ENCODE peak calls at places on chromosomes 4 and X, in four cellular contexts. K is adrenal gland, G is foreskin fibroblast, T is GM12865. O is an unnamed sample.
A peak's percentile ranks its signal among the peaks of the same experiment; 100 is the strongest.

GRCh38 chr4:28879178-28879577 is 1841.0 kb upstream of the PCDH7 start:
- DNase-seq in K (no peak), G (no peak), T (no peak), O (no peak)

GRCh38 chr4:188387134-188387791 is 248.0 kb downstream of the TRIML1 start:
- DNase-seq in K (no peak), G (no peak), T (no peak), O (peak; percentile 33)

GRCh38 chr4:76702440-76703122 is 195.4 kb downstream of the SOWAHB start:
- DNase-seq in T (no peak), G (no peak), K (no peak), O (no peak)

GRCh38 chr4:124708517-124709300 is 3.8 kb downstream of the ANKRD50 start:
- DNase-seq in G (no peak), K (no peak), T (no peak), O (no peak)

GRCh38 chrX:69152398-69152797 is 12.9 kb downstream of the PJA1 start:
- DNase-seq in G (no peak), K (peak; percentile 64), T (no peak), O (no peak)

GRCh38 chrX:9339603-9340569 is 125.0 kb upstream of the TBL1X start:
- DNase-seq in G (no peak), K (peak; percentile 15), T (peak; percentile 17), O (no peak)

GRCh38 chrX:86137071-86137470 is 11.2 kb upstream of the DACH2 start:
- DNase-seq in K (no peak), G (no peak), T (no peak), O (no peak)

GRCh38 chr4:123248260-123248659 is 148.3 kb upstream of the SPRY1 start:
- DNase-seq in K (no peak), G (peak; percentile 40), T (no peak), O (no peak)

GRCh38 chr4:48653217-48654014 is 126.7 kb downstream of the FRYL start:
- DNase-seq in K (peak; percentile 71), T (no peak), G (peak; percentile 14), O (no peak)

GRCh38 chr4:162352580-162353107 is 188.8 kb upstream of the FSTL5 start:
- DNase-seq in T (no peak), G (no peak), K (no peak), O (no peak)

GRCh38 chr4:3176625-3177229 is 72.2 kb upstream of the MSANTD1 start:
- DNase-seq in G (no peak), T (no peak), K (no peak), O (no peak)

GRCh38 chr4:175671491-175671934 is 140.6 kb downstream of the GPM6A start:
- DNase-seq in T (no peak), K (no peak), G (no peak), O (no peak)

GRCh38 chr4:1777822-1778641 is 15.1 kb upstream of the FGFR3 start:
- DNase-seq in T (no peak), K (no peak), G (no peak), O (no peak)

GRCh38 chr4:152729466-152729865 is 49.7 kb upstream of the TMEM154 start:
- DNase-seq in K (no peak), T (no peak), G (peak; percentile 58), O (no peak)

GRCh38 chr4:25953740-25954139 is 39.7 kb downstream of the SMIM20 start:
- DNase-seq in T (no peak), K (no peak), G (peak; percentile 26), O (no peak)

GRCh38 chr4:182339246-182339645 is 96.0 kb downstream of the TENM3 start:
- DNase-seq in T (no peak), G (no peak), K (no peak), O (peak; percentile 25)

GRCh38 chrX:153766098-153766817 is 2.2 kb downstream of the PLXNB3 start:
- DNase-seq in T (peak; percentile 0), G (peak; percentile 67), K (peak; percentile 78), O (no peak)

GRCh38 chrX:15686818-15687685 is 22.4 kb upstream of the CLTRN start:
- DNase-seq in T (peak; percentile 63), G (peak; percentile 19), K (peak; percentile 55), O (no peak)

GRCh38 chr4:7677799-7678301 is 243.1 kb upstream of the PSAPL1 start:
- DNase-seq in G (no peak), T (no peak), K (no peak), O (no peak)

GRCh38 chr4:76950846-76951321 is 1.3 kb downstream of the SEPTIN11 start:
- DNase-seq in K (peak; percentile 20), G (no peak), T (peak; percentile 49), O (no peak)

GRCh38 chrX:44234541-44234940 is 108.9 kb downstream of the EFHC2 start:
- DNase-seq in K (no peak), G (no peak), T (no peak), O (no peak)

GRCh38 chr4:41525129-41525528 is 12.8 kb upstream of the LIMCH1 start:
- DNase-seq in G (peak; percentile 5), T (no peak), K (no peak), O (peak; percentile 83)

GRCh38 chr4:78059524-78059889 is 2.4 kb downstream of the FRAS1 start:
- DNase-seq in T (peak; percentile 57), G (peak; percentile 50), K (peak; percentile 36), O (no peak)

GRCh38 chr4:152516156-152516555 is 19.7 kb downstream of the FBXW7 start:
- DNase-seq in G (no peak), T (no peak), K (no peak), O (no peak)

GRCh38 chr4:151679247-151679646 is 81.6 kb downstream of the GATB start:
- DNase-seq in T (no peak), G (no peak), K (no peak), O (no peak)

GRCh38 chrX:38175140-38175539 is 45.5 kb downstream of the SRPX start:
- DNase-seq in T (peak; percentile 29), K (peak; percentile 37), G (no peak), O (no peak)

GRCh38 chr4:39587881-39588280 is 50.8 kb downstream of the SMIM14 start:
- DNase-seq in K (no peak), T (no peak), G (peak; percentile 65), O (no peak)

GRCh38 chrX:10833299-10834169 is 213.1 kb upstream of the MID1 start:
- DNase-seq in T (no peak), K (no peak), G (no peak), O (no peak)

GRCh38 chrX:13235930-13236329 is 83.9 kb downstream of the ATXN3L start:
- DNase-seq in G (no peak), K (no peak), T (no peak), O (no peak)

GRCh38 chr4:169345207-169345788 is 74.5 kb upstream of the SH3RF1 start:
- DNase-seq in T (no peak), K (no peak), G (peak; percentile 99), O (peak; percentile 43)

GRCh38 chrX:30228526-30228925 is 1.9 kb upstream of the MAGEB3 start:
- DNase-seq in T (no peak), G (no peak), K (no peak), O (no peak)

GRCh38 chrX:33001107-33001506 is 210.2 kb downstream of the DMD start:
- DNase-seq in G (no peak), T (no peak), K (peak; percentile 13), O (no peak)

GRCh38 chrX:107450823-107451509 is 1.5 kb downstream of the FRMPD3 start:
- DNase-seq in K (no peak), T (peak; percentile 10), G (no peak), O (no peak)

DNA sequence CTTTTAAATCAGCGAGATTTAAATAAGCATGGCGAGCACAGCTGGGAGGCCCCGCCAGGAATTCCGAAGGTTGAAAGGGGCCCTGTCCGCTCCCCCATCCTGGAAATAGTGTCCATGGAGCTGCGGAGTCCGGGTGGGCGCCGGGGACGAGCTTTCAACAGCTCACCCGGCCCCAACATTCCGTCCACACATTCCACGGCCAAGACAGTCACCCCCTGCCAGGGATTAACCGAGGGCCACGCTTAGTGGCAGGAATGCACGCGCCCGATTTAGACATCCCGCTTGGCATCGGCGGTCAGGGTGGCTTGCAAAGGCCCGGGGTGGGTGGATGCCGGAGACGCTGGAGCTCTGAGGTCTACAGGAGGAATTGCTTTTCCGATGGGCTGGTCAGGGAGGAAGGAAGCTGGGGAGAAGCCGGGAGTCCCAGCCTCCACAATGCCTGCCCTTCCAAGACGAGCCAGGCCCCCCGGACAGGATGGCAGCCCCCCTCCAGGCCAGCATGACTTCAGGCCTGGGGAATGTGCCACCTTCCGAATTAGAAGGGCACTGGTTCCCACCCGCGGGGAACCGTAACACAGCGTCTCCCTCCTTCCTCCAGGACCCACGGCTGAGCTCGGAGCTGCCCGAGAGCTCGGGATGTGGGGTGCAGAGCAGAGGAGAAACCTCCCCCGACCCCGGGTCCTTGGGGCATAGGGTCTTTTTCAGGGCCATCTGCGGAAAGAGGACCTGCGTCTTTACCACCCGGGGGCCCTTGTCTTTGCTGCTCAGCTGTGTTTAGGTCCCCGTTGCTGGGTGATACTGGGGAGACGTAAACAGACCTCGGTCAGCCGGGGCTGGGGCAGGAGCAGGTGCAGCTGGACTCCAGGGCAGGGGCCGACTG is 26.9 kb upstream of the PPP2R3B start:
- DNase-seq in T (no peak), G (no peak), K (no peak), O (no peak)
- H3K4me3 ChIP-seq in T (no peak overlapping the region), G (no peak overlapping the region), K (no peak overlapping the region), O (peak overlapping the region; percentile 11)

GRCh38 chr4:11427201-11427996 is 1.3 kb downstream of the HS3ST1 start:
- DNase-seq in K (no peak), G (no peak), T (no peak), O (no peak)
- TF ChIP-seq CTCF in K (no peak), G (no peak), T (no peak), O (no peak)

DNA sequence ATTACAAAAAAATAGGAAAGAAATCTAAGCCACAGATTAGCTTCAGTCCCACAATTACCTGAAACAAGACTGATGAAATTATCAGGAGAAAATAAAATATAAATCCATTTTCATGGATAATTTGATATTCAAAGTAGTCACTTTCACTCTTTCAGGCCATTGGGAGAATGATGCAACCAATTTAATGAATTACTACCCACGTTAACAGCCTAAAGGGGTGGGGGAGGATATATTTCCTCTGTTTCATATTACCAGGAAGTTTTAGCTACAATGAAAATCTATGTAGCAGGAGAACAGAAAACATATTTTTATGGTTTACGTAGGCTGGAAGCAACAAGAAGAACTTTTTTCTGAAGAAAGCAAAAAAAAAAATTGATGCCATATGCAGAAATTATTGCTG is 101.0 kb downstream of the CXXC4 start:
- DNase-seq in K (no peak), G (no peak), T (no peak), O (no peak)
- H3K4me3 ChIP-seq in K (no peak overlapping the region), G (no peak overlapping the region), T (no peak overlapping the region), O (no peak overlapping the region)

DNA sequence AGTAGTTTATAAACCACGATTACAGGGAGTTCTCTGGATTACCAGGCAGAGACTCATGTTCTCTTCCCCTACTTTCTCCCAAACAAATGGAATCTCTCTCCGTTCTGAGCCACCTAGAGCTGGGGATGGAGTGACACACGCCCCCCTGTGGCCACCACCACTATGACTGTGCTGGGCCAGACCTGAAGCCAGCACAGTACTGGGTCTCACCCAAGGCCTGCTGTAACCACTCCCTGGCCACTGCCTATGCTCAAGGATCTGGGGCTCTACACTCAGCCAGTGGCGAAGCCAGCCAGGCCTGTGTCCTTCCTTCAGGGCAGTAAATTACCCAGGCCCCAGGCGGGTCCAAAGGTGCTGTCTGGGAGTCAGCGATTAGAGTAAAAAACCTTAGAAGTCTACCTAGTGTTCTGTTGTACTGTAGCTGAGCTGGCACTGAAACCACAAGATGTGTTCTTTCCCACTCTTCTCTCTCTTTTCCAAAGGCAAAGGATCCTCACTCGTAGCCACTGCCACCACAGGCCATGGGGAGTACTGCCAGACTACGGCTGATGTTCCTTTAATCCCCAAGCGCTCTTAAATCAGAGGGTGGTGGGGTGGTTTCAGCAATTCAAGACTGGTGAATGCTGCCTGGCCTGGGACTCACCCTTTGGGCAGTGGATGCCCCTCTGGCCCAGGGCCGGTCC is 412.2 kb upstream of the ARX start:
- DNase-seq in T (no peak), K (no peak), G (no peak), O (no peak)
- TF ChIP-seq CTCF in T (no peak), K (no peak), G (no peak), O (peak; percentile 23)

O was measured in epithelial cell of proximal tubule.